ENCODE peak calls at places on chromosome 14, in seven cellular contexts. One of them, this sample, is unnamed.

GRCh38 chr14:50173891-50174290 is 57.5 kb downstream of the SOS2 start:
- DNase-seq in GM13976: no peak
- DNase-seq in uterus: no peak
- DNase-seq in lower leg skin: no peak
- DNase-seq in sigmoid colon: no peak
- DNase-seq in PC-9: no peak
- DNase-seq in suprapubic skin: no peak
- DNase-seq in this sample: no peak

GRCh38 chr14:74506408-74506807 is 12.8 kb downstream of the ISCA2 start:
- DNase-seq in sigmoid colon: no peak
- DNase-seq in lower leg skin: peak
- DNase-seq in GM13976: peak
- DNase-seq in uterus: no peak
- DNase-seq in suprapubic skin: no peak
- DNase-seq in PC-9: no peak
- DNase-seq in this sample: no peak

GRCh38 chr14:105851716-105852377 is 325.5 kb downstream of the TMEM121 start:
- DNase-seq in suprapubic skin: peak
- DNase-seq in GM13976: no peak
- DNase-seq in PC-9: no peak
- DNase-seq in sigmoid colon: peak
- DNase-seq in lower leg skin: no peak
- DNase-seq in uterus: no peak
- DNase-seq in this sample: peak

GRCh38 chr14:23240661-23241060 is 2.9 kb downstream of the RNF212B start:
- DNase-seq in PC-9: no peak
- DNase-seq in sigmoid colon: no peak
- DNase-seq in suprapubic skin: no peak
- DNase-seq in lower leg skin: no peak
- DNase-seq in GM13976: no peak
- DNase-seq in uterus: no peak
- DNase-seq in this sample: no peak

GRCh38 chr14:39755269-39755878 is 323.1 kb upstream of the FBXO33 start:
- DNase-seq in uterus: no peak
- DNase-seq in suprapubic skin: no peak
- DNase-seq in PC-9: no peak
- DNase-seq in GM13976: no peak
- DNase-seq in lower leg skin: no peak
- DNase-seq in sigmoid colon: no peak
- DNase-seq in this sample: no peak

GRCh38 chr14:104295681-104296387 is 157.4 kb downstream of the KIF26A start:
- DNase-seq in GM13976: no peak
- DNase-seq in lower leg skin: peak
- DNase-seq in suprapubic skin: peak
- DNase-seq in PC-9: no peak
- DNase-seq in uterus: no peak
- DNase-seq in sigmoid colon: peak
- DNase-seq in this sample: no peak

GRCh38 chr14:61140271-61140670 is 140.9 kb downstream of the TMEM30B start:
- DNase-seq in suprapubic skin: no peak
- DNase-seq in sigmoid colon: no peak
- DNase-seq in lower leg skin: no peak
- DNase-seq in uterus: no peak
- DNase-seq in GM13976: no peak
- DNase-seq in PC-9: no peak
- DNase-seq in this sample: no peak

GRCh38 chr14:76884853-76885276 is 58.7 kb downstream of the LRRC74A start:
- DNase-seq in GM13976: no peak
- DNase-seq in PC-9: no peak
- DNase-seq in sigmoid colon: no peak
- DNase-seq in uterus: no peak
- DNase-seq in lower leg skin: no peak
- DNase-seq in suprapubic skin: no peak
- DNase-seq in this sample: no peak

GRCh38 chr14:49363926-49364751 is 222.0 kb downstream of the RPS29 start:
- DNase-seq in GM13976: no peak
- DNase-seq in uterus: no peak
- DNase-seq in sigmoid colon: no peak
- DNase-seq in PC-9: no peak
- DNase-seq in lower leg skin: no peak
- DNase-seq in suprapubic skin: no peak
- DNase-seq in this sample: no peak

GRCh38 chr14:31745741-31746140 is 184.5 kb downstream of the NUBPL start:
- DNase-seq in sigmoid colon: no peak
- DNase-seq in lower leg skin: no peak
- DNase-seq in uterus: no peak
- DNase-seq in suprapubic skin: no peak
- DNase-seq in PC-9: no peak
- DNase-seq in GM13976: no peak
- DNase-seq in this sample: no peak

GRCh38 chr14:104887623-104888488 is 22.8 kb downstream of the CEP170B start:
- DNase-seq in PC-9: no peak
- DNase-seq in suprapubic skin: no peak
- DNase-seq in GM13976: no peak
- DNase-seq in uterus: no peak
- DNase-seq in sigmoid colon: peak
- DNase-seq in lower leg skin: no peak
- DNase-seq in this sample: no peak

GRCh38 chr14:95250936-95251335 is 68.8 kb downstream of the CLMN start:
- DNase-seq in suprapubic skin: peak
- DNase-seq in lower leg skin: peak
- DNase-seq in uterus: no peak
- DNase-seq in PC-9: no peak
- DNase-seq in sigmoid colon: no peak
- DNase-seq in GM13976: no peak
- DNase-seq in this sample: no peak

GRCh38 chr14:75426332-75427125 is 1.3 kb upstream of the JDP2 start:
- DNase-seq in suprapubic skin: no peak
- DNase-seq in uterus: no peak
- DNase-seq in GM13976: peak
- DNase-seq in sigmoid colon: no peak
- DNase-seq in PC-9: no peak
- DNase-seq in lower leg skin: no peak
- DNase-seq in this sample: no peak

GRCh38 chr14:35963209-35963608 is 137.1 kb downstream of the BRMS1L start:
- DNase-seq in sigmoid colon: no peak
- DNase-seq in PC-9: no peak
- DNase-seq in suprapubic skin: no peak
- DNase-seq in GM13976: peak
- DNase-seq in lower leg skin: no peak
- DNase-seq in uterus: no peak
- DNase-seq in this sample: no peak

GRCh38 chr14:100580316-100581227 is 6.6 kb downstream of the BEGAIN start:
- DNase-seq in sigmoid colon: peak
- DNase-seq in suprapubic skin: no peak
- DNase-seq in PC-9: no peak
- DNase-seq in GM13976: no peak
- DNase-seq in lower leg skin: peak
- DNase-seq in uterus: no peak
- DNase-seq in this sample: no peak

GRCh38 chr14:85333313-85333712 is 196.6 kb upstream of the FLRT2 start:
- DNase-seq in uterus: no peak
- DNase-seq in GM13976: no peak
- DNase-seq in suprapubic skin: no peak
- DNase-seq in lower leg skin: no peak
- DNase-seq in PC-9: no peak
- DNase-seq in sigmoid colon: no peak
- DNase-seq in this sample: no peak

GRCh38 chr14:37669242-37669641 is 73.8 kb downstream of the TTC6 start:
- DNase-seq in GM13976: no peak
- DNase-seq in uterus: no peak
- DNase-seq in suprapubic skin: no peak
- DNase-seq in sigmoid colon: no peak
- DNase-seq in PC-9: no peak
- DNase-seq in lower leg skin: no peak
- DNase-seq in this sample: no peak
- TF ChIP-seq CTCF in GM13976: no peak
- TF ChIP-seq CTCF in uterus: no peak
- TF ChIP-seq CTCF in suprapubic skin: no peak
- TF ChIP-seq CTCF in sigmoid colon: no peak
- TF ChIP-seq CTCF in PC-9: no peak
- TF ChIP-seq CTCF in lower leg skin: no peak
- TF ChIP-seq CTCF in this sample: peak

GRCh38 chr14:41285193-41285748 is 321.4 kb upstream of the LRFN5 start:
- DNase-seq in lower leg skin: no peak
- DNase-seq in GM13976: no peak
- DNase-seq in PC-9: no peak
- DNase-seq in sigmoid colon: no peak
- DNase-seq in suprapubic skin: no peak
- DNase-seq in uterus: no peak
- DNase-seq in this sample: no peak

GRCh38 chr14:41280745-41281144 is 325.9 kb upstream of the LRFN5 start:
- DNase-seq in lower leg skin: no peak
- DNase-seq in PC-9: no peak
- DNase-seq in sigmoid colon: no peak
- DNase-seq in GM13976: no peak
- DNase-seq in suprapubic skin: no peak
- DNase-seq in uterus: no peak
- DNase-seq in this sample: no peak
- TF ChIP-seq CTCF in lower leg skin: no peak
- TF ChIP-seq CTCF in PC-9: peak
- TF ChIP-seq CTCF in sigmoid colon: no peak
- TF ChIP-seq CTCF in GM13976: no peak
- TF ChIP-seq CTCF in suprapubic skin: no peak
- TF ChIP-seq CTCF in uterus: no peak
- TF ChIP-seq CTCF in this sample: peak

DNA sequence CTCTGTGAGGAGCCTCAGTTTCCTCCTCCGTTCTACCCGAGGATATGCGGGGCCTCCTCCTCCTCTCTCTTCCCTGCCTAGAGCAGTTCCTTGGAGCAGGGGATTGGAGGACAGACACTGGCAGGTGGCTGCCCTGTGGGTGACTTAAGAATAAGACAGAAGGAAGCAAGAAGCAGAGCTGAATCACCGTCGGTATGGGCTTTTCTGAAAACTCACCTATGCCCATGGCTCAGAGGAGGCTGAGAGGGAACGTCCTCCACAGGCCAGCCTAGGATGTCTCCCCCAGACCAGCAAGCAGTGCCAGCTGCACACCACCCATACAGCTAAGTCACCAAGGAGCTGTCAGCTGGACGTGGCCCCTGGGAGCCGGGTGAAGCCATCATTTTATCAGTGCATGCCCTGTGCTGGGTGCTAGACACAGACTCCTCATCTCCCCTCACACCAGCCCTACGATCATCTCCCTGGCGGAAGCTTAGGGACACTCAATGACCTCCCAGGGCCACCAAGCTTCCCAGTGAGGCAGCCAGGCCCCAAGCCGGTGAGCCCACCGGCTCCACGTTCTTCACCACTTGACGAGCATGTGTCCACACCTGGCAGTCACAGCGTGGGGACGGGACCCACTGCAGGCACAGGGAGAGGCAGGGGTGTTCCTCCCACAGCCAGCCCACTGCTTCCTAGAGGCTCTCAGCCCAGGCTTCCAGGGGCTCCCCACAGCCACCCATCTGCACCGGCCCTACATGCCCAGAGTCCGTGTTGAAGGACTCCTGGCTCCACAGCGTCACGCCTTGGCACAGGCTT is 21.4 kb downstream of the ITPK1 start:
- DNase-seq in GM13976: no peak
- DNase-seq in uterus: no peak
- DNase-seq in lower leg skin: no peak
- DNase-seq in PC-9: no peak
- DNase-seq in suprapubic skin: no peak
- DNase-seq in sigmoid colon: no peak
- DNase-seq in this sample: no peak
- TF ChIP-seq CTCF in GM13976: no peak
- TF ChIP-seq CTCF in uterus: no peak
- TF ChIP-seq CTCF in lower leg skin: no peak
- TF ChIP-seq CTCF in PC-9: no peak
- TF ChIP-seq CTCF in suprapubic skin: no peak
- TF ChIP-seq CTCF in sigmoid colon: no peak
- TF ChIP-seq CTCF in this sample: no peak

DNA sequence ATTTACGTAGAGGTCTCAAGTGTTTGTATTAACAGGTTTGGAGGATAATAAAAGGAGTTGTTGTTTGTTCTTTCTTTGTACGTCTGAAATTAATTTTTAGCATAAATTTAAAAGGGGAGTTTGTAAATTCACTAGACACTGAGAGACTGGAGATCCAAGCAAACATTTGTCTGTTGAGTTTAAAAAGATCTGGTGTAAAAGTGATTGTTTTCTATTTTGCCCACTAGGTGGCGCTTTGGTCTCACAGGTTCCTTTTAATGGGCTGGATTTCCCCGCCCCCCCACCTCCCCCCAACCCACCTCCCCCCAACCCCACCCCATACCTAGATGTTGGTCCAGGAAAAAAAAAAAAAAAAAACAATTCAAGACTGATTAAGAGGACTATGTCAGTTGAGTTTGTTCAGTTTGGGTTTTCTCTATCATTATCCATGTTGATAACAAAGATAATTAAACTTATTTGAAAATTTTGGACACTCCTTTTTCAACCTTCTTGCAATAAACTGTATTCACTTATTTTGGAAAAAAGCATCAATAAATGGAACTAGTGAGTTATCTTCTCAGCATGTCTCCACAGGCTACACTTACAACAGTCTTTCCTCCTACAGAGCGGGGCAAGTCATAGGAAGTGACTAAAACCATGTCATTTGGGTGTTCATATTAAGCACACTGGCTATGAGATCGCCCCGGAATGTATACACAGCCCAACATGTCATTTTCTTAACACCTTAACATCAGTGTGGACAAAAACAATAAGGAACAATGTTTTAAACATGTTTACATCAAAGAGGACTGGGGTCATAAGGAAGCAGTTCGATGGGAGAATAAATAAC is 841.1 kb downstream of the NRXN3 start:
- DNase-seq in sigmoid colon: no peak
- DNase-seq in GM13976: peak
- DNase-seq in lower leg skin: no peak
- DNase-seq in PC-9: peak
- DNase-seq in uterus: no peak
- DNase-seq in suprapubic skin: no peak
- DNase-seq in this sample: no peak
- TF ChIP-seq CTCF in sigmoid colon: no peak
- TF ChIP-seq CTCF in GM13976: peak
- TF ChIP-seq CTCF in lower leg skin: no peak
- TF ChIP-seq CTCF in PC-9: peak
- TF ChIP-seq CTCF in uterus: peak
- TF ChIP-seq CTCF in suprapubic skin: peak
- TF ChIP-seq CTCF in this sample: peak

DNA sequence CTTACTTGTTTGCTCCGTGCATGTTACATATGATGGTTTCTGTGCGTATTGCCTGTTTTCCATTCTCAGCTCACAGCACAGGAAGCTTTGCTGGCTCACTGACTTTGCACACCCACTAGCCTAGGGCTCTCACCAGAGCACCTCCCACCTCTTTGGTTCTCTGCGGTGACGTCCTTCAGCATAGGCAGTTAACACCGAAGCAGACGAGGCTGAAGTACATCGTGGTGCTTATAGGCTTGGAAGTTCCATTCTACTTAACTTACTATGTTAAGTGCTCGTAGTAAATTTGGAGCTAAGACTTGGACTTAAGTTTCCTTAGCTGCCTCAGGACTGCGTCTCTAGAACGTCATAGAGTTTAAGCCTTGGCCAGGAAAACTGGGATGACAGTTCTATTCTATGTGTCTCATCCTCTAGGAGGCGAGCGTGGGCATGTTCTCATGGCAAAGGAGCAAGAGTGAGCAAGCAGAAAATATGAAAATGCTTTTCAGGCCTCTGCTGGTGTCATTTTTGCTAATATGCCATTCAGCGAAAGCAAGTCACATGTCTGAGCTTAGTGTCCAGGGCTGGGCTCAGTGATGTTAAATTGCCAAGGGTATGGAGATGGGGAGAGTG is 57.4 kb downstream of the NRXN3 start:
- DNase-seq in GM13976: no peak
- DNase-seq in uterus: no peak
- DNase-seq in PC-9: no peak
- DNase-seq in lower leg skin: peak
- DNase-seq in suprapubic skin: no peak
- DNase-seq in sigmoid colon: no peak
- DNase-seq in this sample: no peak
- TF ChIP-seq CTCF in GM13976: no peak
- TF ChIP-seq CTCF in uterus: no peak
- TF ChIP-seq CTCF in PC-9: no peak
- TF ChIP-seq CTCF in lower leg skin: no peak
- TF ChIP-seq CTCF in suprapubic skin: no peak
- TF ChIP-seq CTCF in sigmoid colon: no peak
- TF ChIP-seq CTCF in this sample: no peak